ENCODE peak calls at places on chromosome 9, in four cellular contexts. One of them, this sample, is unnamed.

GRCh38 chr9:87212563-87213154 is 265.4 kb upstream of the GAS1 start:
- DNase-seq in K562: no peak
- DNase-seq in SK-N-SH: no peak
- DNase-seq in GM12878: no peak
- DNase-seq in this sample: no peak

GRCh38 chr9:6073731-6074130 is 58.3 kb upstream of the RANBP6 start:
- DNase-seq in K562: no peak
- DNase-seq in SK-N-SH: no peak
- DNase-seq in GM12878: no peak
- DNase-seq in this sample: no peak

GRCh38 chr9:20658677-20659473 is 25.2 kb upstream of the FOCAD start:
- DNase-seq in GM12878: no peak
- DNase-seq in SK-N-SH: no peak
- DNase-seq in K562: no peak
- DNase-seq in this sample: no peak

GRCh38 chr9:35827486-35827885 is 1.0 kb downstream of the FAM221B start:
- DNase-seq in GM12878: no peak
- DNase-seq in SK-N-SH: no peak
- DNase-seq in K562: no peak
- DNase-seq in this sample: no peak

GRCh38 chr9:80025131-80025530 is 453.4 kb downstream of the TLE4 start:
- DNase-seq in SK-N-SH: no peak
- DNase-seq in K562: no peak
- DNase-seq in GM12878: no peak
- DNase-seq in this sample: no peak

GRCh38 chr9:23850242-23851023 is 24.4 kb upstream of the ELAVL2 start:
- DNase-seq in SK-N-SH: peak
- DNase-seq in GM12878: no peak
- DNase-seq in K562: no peak
- DNase-seq in this sample: no peak

GRCh38 chr9:122106576-122106975 is 13.5 kb upstream of the TTLL11 start:
- DNase-seq in SK-N-SH: no peak
- DNase-seq in K562: no peak
- DNase-seq in GM12878: no peak
- DNase-seq in this sample: no peak

GRCh38 chr9:106969696-106970095 is 106.7 kb downstream of the ZNF462 start:
- DNase-seq in SK-N-SH: no peak
- DNase-seq in GM12878: no peak
- DNase-seq in K562: no peak
- DNase-seq in this sample: no peak

GRCh38 chr9:120882935-120883607 is 6.1 kb upstream of the PHF19 start:
- DNase-seq in K562: no peak
- DNase-seq in SK-N-SH: no peak
- DNase-seq in GM12878: no peak
- DNase-seq in this sample: no peak

GRCh38 chr9:17843236-17843635 is 264.4 kb downstream of the SH3GL2 start:
- DNase-seq in GM12878: no peak
- DNase-seq in K562: no peak
- DNase-seq in SK-N-SH: no peak
- DNase-seq in this sample: no peak

GRCh38 chr9:469672-470040 is 255.0 kb downstream of the DOCK8 start:
- DNase-seq in SK-N-SH: no peak
- DNase-seq in K562: no peak
- DNase-seq in GM12878: no peak
- DNase-seq in this sample: peak

GRCh38 chr9:20219437-20219836 is 402.9 kb downstream of the MLLT3 start:
- DNase-seq in K562: no peak
- DNase-seq in GM12878: no peak
- DNase-seq in SK-N-SH: no peak
- DNase-seq in this sample: no peak

GRCh38 chr9:27945386-27945785 is 372.1 kb upstream of the C9orf72 start:
- DNase-seq in SK-N-SH: no peak
- DNase-seq in GM12878: no peak
- DNase-seq in K562: no peak
- DNase-seq in this sample: no peak

GRCh38 chr9:69324549-69325401 is at the start of gene ENTREP1:
- DNase-seq in GM12878: no peak
- DNase-seq in K562: no peak
- DNase-seq in SK-N-SH: peak
- DNase-seq in this sample: no peak

GRCh38 chr9:133115604-133116345 is 5.3 kb downstream of the RALGDS start:
- DNase-seq in SK-N-SH: no peak
- DNase-seq in K562: peak
- DNase-seq in GM12878: peak
- DNase-seq in this sample: no peak

GRCh38 chr9:31730398-31730797 is 654.0 kb upstream of the ACO1 start:
- DNase-seq in K562: no peak
- DNase-seq in GM12878: no peak
- DNase-seq in SK-N-SH: no peak
- DNase-seq in this sample: no peak

DNA sequence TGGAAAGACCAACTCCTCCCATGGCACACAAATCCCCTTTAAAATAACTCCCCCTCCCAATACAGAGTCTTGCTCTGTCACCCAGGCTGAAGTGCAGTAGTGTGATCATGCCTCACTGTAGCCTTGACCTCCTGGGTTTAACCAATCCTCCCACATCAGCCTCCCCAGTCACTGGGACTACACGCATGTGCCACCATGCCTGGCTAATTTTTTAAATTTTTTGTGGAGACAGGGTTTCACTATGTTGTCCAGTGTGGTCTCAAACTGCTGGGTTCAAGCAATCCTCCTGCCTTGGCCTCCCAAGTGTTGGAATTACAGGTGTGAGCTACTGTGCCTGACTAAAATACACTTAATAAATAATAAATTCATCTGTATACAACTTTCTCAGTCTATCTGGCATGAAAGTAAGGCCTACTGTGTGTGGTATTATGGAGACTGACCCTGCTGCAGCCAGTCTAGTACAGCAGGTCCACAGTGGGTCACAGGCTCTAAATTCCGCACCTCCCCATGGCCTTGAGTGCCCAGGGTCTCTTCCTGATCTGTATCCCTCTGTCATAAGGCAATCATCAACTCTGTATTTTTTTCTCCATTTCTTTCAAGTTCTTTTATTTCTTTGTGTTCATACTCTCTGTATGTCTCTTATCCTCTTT is 169.4 kb downstream of the MAPKAP1 start:
- DNase-seq in SK-N-SH: no peak
- DNase-seq in GM12878: no peak
- DNase-seq in K562: no peak
- DNase-seq in this sample: no peak
- TF ChIP-seq NRF1 in SK-N-SH: no peak
- TF ChIP-seq NRF1 in GM12878: no peak
- TF ChIP-seq NRF1 in K562: no peak
- TF ChIP-seq NRF1 in this sample: no peak

DNA sequence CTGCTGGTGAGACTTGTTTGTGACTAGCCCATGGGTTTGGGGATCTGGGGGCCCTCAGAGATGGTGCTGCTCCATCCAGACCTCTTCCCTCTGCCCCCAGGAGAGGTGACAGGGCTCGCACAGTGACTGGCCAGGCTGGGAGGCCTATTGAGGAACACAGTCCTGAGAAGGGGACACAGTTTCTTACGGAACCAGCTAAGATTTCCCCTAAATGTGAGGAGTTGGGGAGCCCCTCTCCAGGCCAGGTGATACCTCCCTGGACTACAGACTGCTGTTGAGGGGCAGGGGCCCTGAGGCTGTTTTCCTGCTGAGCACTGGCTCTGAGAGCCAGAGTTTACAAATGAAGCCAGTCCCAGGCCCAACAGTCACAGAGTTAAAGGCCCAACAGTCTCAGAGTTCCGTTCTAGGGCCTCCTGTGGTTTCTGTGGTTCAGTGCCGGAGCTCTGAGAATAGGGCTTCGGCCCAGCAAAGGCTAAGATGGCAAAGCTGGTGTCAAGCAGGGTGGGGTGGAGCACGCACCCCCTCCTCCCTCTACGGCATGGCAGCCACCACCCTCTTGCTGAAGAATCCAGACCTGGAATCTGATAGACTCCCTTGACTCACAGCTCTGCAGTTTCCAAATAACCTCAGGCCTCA is 1.1 kb upstream of the SEMA4D start:
- DNase-seq in SK-N-SH: no peak
- DNase-seq in K562: no peak
- DNase-seq in GM12878: no peak
- DNase-seq in this sample: no peak
- TF ChIP-seq POLR2AphosphoS5 in SK-N-SH: no peak
- TF ChIP-seq POLR2AphosphoS5 in K562: no peak
- TF ChIP-seq POLR2AphosphoS5 in GM12878: no peak
- TF ChIP-seq POLR2AphosphoS5 in this sample: no peak

DNA sequence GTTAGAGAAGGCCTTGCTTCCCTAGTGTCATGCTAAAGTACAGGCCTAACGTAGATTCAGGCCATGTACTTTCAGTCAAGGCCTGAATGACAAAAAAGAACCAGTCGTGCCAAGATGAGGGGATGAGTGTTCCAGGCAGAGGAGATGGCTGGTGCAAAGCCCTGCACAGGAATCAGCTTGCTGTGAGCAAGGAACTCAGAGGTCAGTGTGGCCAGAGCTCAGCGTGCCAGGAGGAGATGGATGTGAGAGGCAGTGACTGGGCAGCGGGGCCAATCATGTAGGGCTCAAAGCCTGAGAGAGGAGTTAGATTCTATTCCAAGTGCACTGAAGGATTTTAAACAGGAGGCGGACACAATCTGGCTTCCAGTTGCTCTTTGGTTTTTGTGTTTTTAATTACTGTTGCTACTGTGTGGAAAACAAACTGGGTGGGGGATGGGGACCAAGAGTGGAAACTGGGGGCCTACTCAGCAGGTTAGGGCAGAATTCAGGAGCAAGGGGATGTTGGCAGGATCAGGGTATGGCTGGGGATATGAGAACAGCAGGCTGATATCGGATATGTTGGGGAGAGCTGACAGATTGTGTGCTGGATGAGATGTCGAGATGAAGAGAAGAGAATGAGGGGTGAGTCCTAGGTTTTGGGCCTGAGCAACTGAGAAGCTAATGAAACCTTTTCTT is 64.3 kb downstream of the ANGPTL2 start:
- DNase-seq in K562: no peak
- DNase-seq in GM12878: no peak
- DNase-seq in SK-N-SH: no peak
- DNase-seq in this sample: no peak
- TF ChIP-seq SIN3A in K562: no peak
- TF ChIP-seq SIN3A in GM12878: no peak
- TF ChIP-seq SIN3A in SK-N-SH: no peak
- TF ChIP-seq SIN3A in this sample: no peak

DNA sequence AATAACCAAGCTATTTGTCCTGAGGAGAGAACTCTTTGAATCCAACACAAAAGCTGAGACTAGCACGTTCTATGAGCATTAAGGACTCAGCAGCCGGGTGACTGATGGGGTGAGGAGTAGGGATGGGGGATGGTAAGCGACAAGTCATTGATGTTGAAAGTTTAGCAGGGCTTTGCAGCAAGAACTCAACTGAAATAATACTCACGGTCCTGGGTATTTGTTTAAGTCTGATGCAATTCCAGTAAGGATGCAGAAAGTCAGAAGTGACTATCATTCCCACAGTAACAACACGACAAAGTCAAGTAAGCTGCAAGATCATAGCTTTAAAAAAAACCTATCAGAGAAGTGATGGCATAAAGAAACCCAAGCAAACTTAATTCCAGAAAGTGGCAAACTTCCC is 131.1 kb downstream of the ACTL7B start:
- DNase-seq in SK-N-SH: no peak
- DNase-seq in K562: no peak
- DNase-seq in GM12878: no peak
- DNase-seq in this sample: no peak
- TF ChIP-seq NRF1 in SK-N-SH: no peak
- TF ChIP-seq NRF1 in K562: no peak
- TF ChIP-seq NRF1 in GM12878: no peak
- TF ChIP-seq NRF1 in this sample: no peak

GRCh38 chr9:109771796-109772525 is 8.0 kb upstream of the PALM2AKAP2 start:
- DNase-seq in K562: no peak
- DNase-seq in GM12878: no peak
- DNase-seq in SK-N-SH: no peak
- DNase-seq in this sample: no peak
- TF ChIP-seq POLR2AphosphoS5 in K562: no peak
- TF ChIP-seq POLR2AphosphoS5 in GM12878: no peak
- TF ChIP-seq POLR2AphosphoS5 in SK-N-SH: no peak
- TF ChIP-seq POLR2AphosphoS5 in this sample: no peak

This sample was measured in H1.